ENCODE peak calls at places on chromosomes 13 and 19, in four cellular contexts. E is PC-9, F is left lung, D is GM23248. Z is an unnamed sample.
A peak's percentile ranks its signal among the peaks of the same experiment; 100 is the strongest.

GRCh38 chr13:110495376-110495775 is 66.1 kb downstream of the RAB20 start:
- DNase-seq in E (no peak), F (no peak), D (no peak), Z (no peak)

GRCh38 chr13:110561335-110562033 is at the start of gene RAB20:
- DNase-seq in E (peak; percentile 73), F (peak; percentile 96), D (peak; percentile 82), Z (peak; percentile 73)

GRCh38 chr13:48862572-48862971 is 113.1 kb upstream of the FNDC3A start:
- DNase-seq in E (no peak), F (no peak), D (no peak), Z (no peak)

GRCh38 chr19:5480427-5480836 is 25.2 kb downstream of the ZNRF4 start:
- DNase-seq in E (no peak), F (no peak), D (peak; percentile 31), Z (no peak)

GRCh38 chr19:40398417-40399056 is 8.6 kb upstream of the HIPK4 start:
- DNase-seq in E (no peak), F (peak; percentile 83), D (peak; percentile 37), Z (no peak)

GRCh38 chr13:94362411-94362909 is 117.0 kb downstream of the DCT start:
- DNase-seq in E (peak; percentile 67), F (no peak), D (peak; percentile 95), Z (peak; percentile 30)

GRCh38 chr19:58385313-58386165 is 1.5 kb upstream of the RPS5 start:
- DNase-seq in E (peak; percentile 20), F (peak; percentile 58), D (peak; percentile 43), Z (no peak)

GRCh38 chr19:48290341-48290922 is 20.6 kb downstream of the ZNF114 start:
- DNase-seq in E (peak; percentile 53), F (no peak), D (peak; percentile 70), Z (no peak)

GRCh38 chr13:112759053-112759452 is 69.2 kb downstream of the ATP11A start:
- DNase-seq in E (no peak), F (no peak), D (no peak), Z (no peak)

GRCh38 chr13:112756511-112756966 is 66.7 kb downstream of the ATP11A start:
- DNase-seq in E (no peak), F (no peak), D (no peak), Z (no peak)

GRCh38 chr13:112756967-112757758 is 67.3 kb downstream of the ATP11A start:
- DNase-seq in E (no peak), F (no peak), D (no peak), Z (no peak)

GRCh38 chr13:112756081-112756480 is 66.2 kb downstream of the ATP11A start:
- DNase-seq in E (no peak), F (no peak), D (no peak), Z (no peak)

DNA sequence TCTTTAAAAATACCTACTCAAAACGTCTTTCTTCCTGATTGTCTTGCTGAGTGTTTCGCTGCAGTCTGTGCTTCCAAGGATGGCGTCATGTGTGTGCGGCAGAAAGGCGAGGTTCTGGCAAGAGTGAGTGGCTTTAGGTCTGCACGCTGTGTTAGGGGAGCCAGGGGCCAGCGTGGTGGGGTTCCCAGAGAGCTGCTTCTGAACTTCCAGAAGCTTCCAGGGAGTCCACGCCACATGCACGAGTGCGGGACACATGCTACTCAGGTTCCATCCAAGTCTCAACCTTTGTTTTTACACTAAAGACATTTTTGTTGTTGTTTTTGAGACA is 67.9 kb downstream of the ATP11A start:
- DNase-seq in E (no peak), F (no peak), D (no peak), Z (no peak)
- H3K4me1 ChIP-seq in E (peaks cover 34% of the 10 kb centered on the region), F (no peaks in the 10 kb centered on the region), D (no peaks in the 10 kb centered on the region), Z (peaks cover 6% of the 10 kb centered on the region)

GRCh38 chr13:75442736-75443234 is 39.2 kb downstream of the TBC1D4 start:
- DNase-seq in E (no peak), F (no peak), D (no peak), Z (no peak)

GRCh38 chr13:75445717-75446529 is 36.0 kb downstream of the TBC1D4 start:
- DNase-seq in E (peak; percentile 57), F (no peak), D (peak; percentile 59), Z (no peak)

GRCh38 chr13:75446874-75447273 is 35.1 kb downstream of the TBC1D4 start:
- DNase-seq in E (no peak), F (no peak), D (no peak), Z (no peak)

GRCh38 chr13:75443356-75443958 is 38.5 kb downstream of the TBC1D4 start:
- DNase-seq in E (no peak), F (no peak), D (no peak), Z (no peak)

DNA sequence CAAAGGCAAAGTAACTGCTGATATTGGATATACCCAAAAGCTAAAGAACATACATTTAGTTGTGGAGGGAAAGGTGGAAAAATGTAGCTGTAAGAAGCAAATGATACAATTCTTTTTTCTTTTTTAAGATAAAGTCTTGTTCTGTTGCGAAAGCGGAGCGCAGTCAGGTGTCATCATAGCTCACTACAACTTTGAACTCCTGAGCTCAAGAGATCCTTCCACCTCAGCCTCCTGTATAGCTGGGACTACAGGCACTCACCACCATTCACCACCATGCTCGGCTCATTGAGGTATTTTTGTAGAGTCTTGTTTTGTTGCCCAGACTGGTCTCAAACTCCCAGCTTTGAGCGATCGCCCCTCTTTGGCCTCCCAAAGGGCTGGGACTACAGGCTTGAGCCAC is 38.0 kb downstream of the TBC1D4 start:
- DNase-seq in E (no peak), F (no peak), D (no peak), Z (no peak)
- H3K4me1 ChIP-seq in E (peaks cover 5% of the 10 kb centered on the region), F (no peaks in the 10 kb centered on the region), D (peaks cover 16% of the 10 kb centered on the region), Z (peaks cover 59% of the 10 kb centered on the region)

GRCh38 chr13:74077375-74077774 is 56.8 kb downstream of the KLF12 start:
- DNase-seq in E (no peak), F (no peak), D (peak; percentile 20), Z (no peak)
- H3K4me1 ChIP-seq in E (no peaks in the 10 kb centered on the region), F (no peaks in the 10 kb centered on the region), D (peaks cover 38% of the 10 kb centered on the region), Z (peaks cover 37% of the 10 kb centered on the region)

DNA sequence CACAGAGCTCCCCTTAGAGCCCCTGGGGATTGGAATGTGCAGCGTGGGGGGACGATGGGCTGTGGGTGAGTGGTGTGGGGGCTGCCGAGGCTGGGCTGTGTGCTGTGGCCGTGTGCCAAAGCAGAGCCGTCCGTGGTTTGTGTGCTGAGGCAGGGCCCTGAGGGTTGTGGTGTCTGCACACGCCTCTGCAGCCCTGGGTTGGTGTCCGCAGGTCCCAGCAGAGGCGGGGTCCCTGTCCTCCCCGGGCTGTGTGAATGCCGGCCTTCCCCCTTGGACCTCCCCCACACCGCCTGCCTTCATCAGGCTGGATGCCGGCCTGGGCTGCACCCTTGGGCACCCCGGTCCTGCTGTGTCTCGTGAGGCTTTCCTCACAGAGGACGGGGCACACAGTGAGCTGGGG is 26.1 kb downstream of the DOT1L start:
- DNase-seq in E (no peak), F (no peak), D (no peak), Z (no peak)
- H3K4me1 ChIP-seq in E (no peaks in the 10 kb centered on the region), F (peaks cover 24% of the 10 kb centered on the region), D (peaks cover 18% of the 10 kb centered on the region), Z (peaks cover 23% of the 10 kb centered on the region)

DNA sequence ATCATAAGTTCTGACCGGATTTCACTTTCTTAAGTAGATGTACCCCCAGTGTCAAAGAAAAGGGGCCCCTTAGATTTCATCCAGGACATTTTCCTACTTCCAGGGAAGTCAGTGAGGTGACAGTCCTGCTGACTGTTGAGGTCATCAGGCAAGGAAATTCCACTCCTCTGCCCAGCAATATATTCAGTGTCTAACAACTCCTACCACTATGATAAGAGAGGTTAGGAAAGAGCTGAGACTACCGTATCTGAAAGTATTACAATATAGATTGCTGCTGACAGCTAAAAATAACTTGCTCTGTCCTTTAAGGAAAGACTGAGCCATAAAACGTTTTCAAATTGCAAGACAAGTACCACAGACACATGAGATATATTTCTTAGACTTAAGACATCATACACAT is 325.1 kb downstream of the EFNB2 start:
- DNase-seq in E (no peak), F (no peak), D (no peak), Z (no peak)
- H3K4me1 ChIP-seq in E (no peaks in the 10 kb centered on the region), F (no peaks in the 10 kb centered on the region), D (no peaks in the 10 kb centered on the region), Z (no peaks in the 10 kb centered on the region)

GRCh38 chr19:45097450-45097775 is 4.4 kb downstream of the PPP1R37 start:
- DNase-seq in E (no peak), F (no peak), D (no peak), Z (no peak)
- H3K4me1 ChIP-seq in E (peaks cover 25% of the 10 kb centered on the region), F (peaks cover 41% of the 10 kb centered on the region), D (peaks cover 19% of the 10 kb centered on the region), Z (peaks cover 77% of the 10 kb centered on the region)

GRCh38 chr19:51807925-51808324 is 13.0 kb downstream of the FPR3 start:
- DNase-seq in E (no peak), F (no peak), D (no peak), Z (no peak)
- H3K4me1 ChIP-seq in E (no peaks in the 10 kb centered on the region), F (no peaks in the 10 kb centered on the region), D (peaks cover 34% of the 10 kb centered on the region), Z (no peaks in the 10 kb centered on the region)

GRCh38 chr19:1468274-1469199 is 10.5 kb downstream of the C19orf25 start:
- DNase-seq in E (no peak), F (peak; percentile 83), D (peak; percentile 83), Z (no peak)
- H3K4me1 ChIP-seq in E (no peaks in the 10 kb centered on the region), F (peaks cover 32% of the 10 kb centered on the region), D (no peaks in the 10 kb centered on the region), Z (peaks cover 11% of the 10 kb centered on the region)

GRCh38 chr19:39141929-39142328 is 16.3 kb downstream of the PAK4 start:
- DNase-seq in E (no peak), F (no peak), D (no peak), Z (no peak)
- H3K4me1 ChIP-seq in E (no peaks in the 10 kb centered on the region), F (peaks cover 33% of the 10 kb centered on the region), D (no peaks in the 10 kb centered on the region), Z (peaks cover 5% of the 10 kb centered on the region)